ENCODE peak calls at places on chromosome 12, in eight cellular contexts. One of them, this sample, is unnamed.

GRCh38 chr12:14275886-14276285 is 89.6 kb upstream of the ATF7IP start:
- DNase-seq in transverse colon: no peak
- DNase-seq in HepG2: no peak
- DNase-seq in upper lobe of left lung: peak
- DNase-seq in HCT116: no peak
- DNase-seq in K562: peak
- DNase-seq in esophagus muscularis mucosa: no peak
- DNase-seq in HL-60: peak
- DNase-seq in this sample: no peak

GRCh38 chr12:111033281-111034147 is 113.1 kb upstream of the MYL2 start:
- DNase-seq in transverse colon: no peak
- DNase-seq in HepG2: no peak
- DNase-seq in upper lobe of left lung: no peak
- DNase-seq in HCT116: no peak
- DNase-seq in K562: no peak
- DNase-seq in esophagus muscularis mucosa: no peak
- DNase-seq in HL-60: no peak
- DNase-seq in this sample: peak

GRCh38 chr12:124130717-124131670 is 158.0 kb downstream of the ZNF664 start:
- DNase-seq in transverse colon: peak
- DNase-seq in HepG2: peak
- DNase-seq in upper lobe of left lung: no peak
- DNase-seq in HCT116: no peak
- DNase-seq in K562: no peak
- DNase-seq in esophagus muscularis mucosa: no peak
- DNase-seq in HL-60: no peak
- DNase-seq in this sample: no peak

GRCh38 chr12:100166232-100166631 is 23.6 kb upstream of the BLTP3B start:
- DNase-seq in transverse colon: no peak
- DNase-seq in HepG2: no peak
- DNase-seq in upper lobe of left lung: no peak
- DNase-seq in HCT116: no peak
- DNase-seq in K562: no peak
- DNase-seq in esophagus muscularis mucosa: no peak
- DNase-seq in HL-60: no peak
- DNase-seq in this sample: no peak

GRCh38 chr12:57224973-57225679 is 4.4 kb upstream of the SHMT2 start:
- DNase-seq in transverse colon: peak
- DNase-seq in HepG2: no peak
- DNase-seq in upper lobe of left lung: peak
- DNase-seq in HCT116: no peak
- DNase-seq in K562: no peak
- DNase-seq in esophagus muscularis mucosa: no peak
- DNase-seq in HL-60: peak
- DNase-seq in this sample: no peak

GRCh38 chr12:52390739-52391617 is 5.5 kb upstream of the KRT84 start:
- DNase-seq in transverse colon: peak
- DNase-seq in HepG2: peak
- DNase-seq in upper lobe of left lung: no peak
- DNase-seq in HCT116: peak
- DNase-seq in K562: peak
- DNase-seq in esophagus muscularis mucosa: no peak
- DNase-seq in HL-60: peak
- DNase-seq in this sample: no peak

GRCh38 chr12:100114574-100114973 is 28.1 kb downstream of the BLTP3B start:
- DNase-seq in transverse colon: no peak
- DNase-seq in HepG2: no peak
- DNase-seq in upper lobe of left lung: no peak
- DNase-seq in HCT116: no peak
- DNase-seq in K562: no peak
- DNase-seq in esophagus muscularis mucosa: no peak
- DNase-seq in HL-60: no peak
- DNase-seq in this sample: no peak

GRCh38 chr12:1920436-1920835 is 2.0 kb upstream of the CACNA2D4 start:
- DNase-seq in transverse colon: no peak
- DNase-seq in HepG2: no peak
- DNase-seq in upper lobe of left lung: no peak
- DNase-seq in HCT116: no peak
- DNase-seq in K562: no peak
- DNase-seq in esophagus muscularis mucosa: no peak
- DNase-seq in HL-60: no peak
- DNase-seq in this sample: no peak

GRCh38 chr12:53267309-53268008 is 640 bp upstream of the ESPL1 start:
- DNase-seq in transverse colon: no peak
- DNase-seq in HepG2: no peak
- DNase-seq in upper lobe of left lung: no peak
- DNase-seq in HCT116: no peak
- DNase-seq in K562: peak
- DNase-seq in esophagus muscularis mucosa: no peak
- DNase-seq in HL-60: peak
- DNase-seq in this sample: no peak

GRCh38 chr12:111488271-111488670 is 82.5 kb downstream of the SH2B3 start:
- DNase-seq in transverse colon: no peak
- DNase-seq in HepG2: no peak
- DNase-seq in upper lobe of left lung: no peak
- DNase-seq in HCT116: no peak
- DNase-seq in K562: no peak
- DNase-seq in esophagus muscularis mucosa: no peak
- DNase-seq in HL-60: no peak
- DNase-seq in this sample: no peak

GRCh38 chr12:109944975-109945374 is 44.9 kb downstream of the TCHP start:
- DNase-seq in transverse colon: no peak
- DNase-seq in HepG2: peak
- DNase-seq in upper lobe of left lung: peak
- DNase-seq in HCT116: no peak
- DNase-seq in K562: no peak
- DNase-seq in esophagus muscularis mucosa: no peak
- DNase-seq in HL-60: no peak
- DNase-seq in this sample: no peak

GRCh38 chr12:64147860-64148259 is 74.2 kb downstream of the KICS2 start:
- DNase-seq in transverse colon: no peak
- DNase-seq in HepG2: no peak
- DNase-seq in upper lobe of left lung: no peak
- DNase-seq in HCT116: no peak
- DNase-seq in K562: no peak
- DNase-seq in esophagus muscularis mucosa: no peak
- DNase-seq in HL-60: no peak
- DNase-seq in this sample: no peak

GRCh38 chr12:24902521-24903304 is 46.2 kb downstream of the BCAT1 start:
- DNase-seq in transverse colon: no peak
- DNase-seq in HepG2: no peak
- DNase-seq in upper lobe of left lung: no peak
- DNase-seq in HCT116: no peak
- DNase-seq in K562: no peak
- DNase-seq in esophagus muscularis mucosa: no peak
- DNase-seq in HL-60: no peak
- DNase-seq in this sample: no peak

GRCh38 chr12:10226086-10226485 is 13.4 kb downstream of the GABARAPL1 start:
- DNase-seq in transverse colon: no peak
- DNase-seq in HepG2: no peak
- DNase-seq in upper lobe of left lung: no peak
- DNase-seq in HCT116: no peak
- DNase-seq in K562: no peak
- DNase-seq in esophagus muscularis mucosa: no peak
- DNase-seq in HL-60: no peak
- DNase-seq in this sample: no peak

GRCh38 chr12:27516625-27517024 is 7.4 kb upstream of the PPFIBP1 start:
- DNase-seq in transverse colon: no peak
- DNase-seq in HepG2: no peak
- DNase-seq in upper lobe of left lung: no peak
- DNase-seq in HCT116: no peak
- DNase-seq in K562: no peak
- DNase-seq in esophagus muscularis mucosa: no peak
- DNase-seq in HL-60: no peak
- DNase-seq in this sample: no peak

GRCh38 chr12:34604631-34605509 is 582.6 kb downstream of the ALG10 start:
- DNase-seq in transverse colon: no peak
- DNase-seq in HepG2: no peak
- DNase-seq in upper lobe of left lung: no peak
- DNase-seq in HCT116: no peak
- DNase-seq in K562: no peak
- DNase-seq in esophagus muscularis mucosa: peak
- DNase-seq in HL-60: no peak
- DNase-seq in this sample: no peak

GRCh38 chr12:97148941-97149559 is 242.0 kb downstream of the NEDD1 start:
- DNase-seq in transverse colon: peak
- DNase-seq in HepG2: peak
- DNase-seq in upper lobe of left lung: peak
- DNase-seq in HCT116: peak
- DNase-seq in K562: peak
- DNase-seq in esophagus muscularis mucosa: no peak
- DNase-seq in HL-60: peak
- DNase-seq in this sample: peak

GRCh38 chr12:104669057-104669770 is 212.5 kb downstream of the CHST11 start:
- DNase-seq in transverse colon: peak
- DNase-seq in HepG2: no peak
- DNase-seq in upper lobe of left lung: peak
- DNase-seq in HCT116: no peak
- DNase-seq in K562: peak
- DNase-seq in esophagus muscularis mucosa: no peak
- DNase-seq in HL-60: peak
- DNase-seq in this sample: peak
- TF ChIP-seq CTCF in transverse colon: no peak
- TF ChIP-seq CTCF in HepG2: no peak
- TF ChIP-seq CTCF in upper lobe of left lung: no peak
- TF ChIP-seq CTCF in HCT116: peak
- TF ChIP-seq CTCF in K562: peak
- TF ChIP-seq CTCF in esophagus muscularis mucosa: no peak
- TF ChIP-seq CTCF in HL-60: no peak
- TF ChIP-seq CTCF in this sample: no peak

GRCh38 chr12:50251619-50252300 is 31.6 kb downstream of the LIMA1 start:
- DNase-seq in transverse colon: no peak
- DNase-seq in HepG2: no peak
- DNase-seq in upper lobe of left lung: no peak
- DNase-seq in HCT116: no peak
- DNase-seq in K562: no peak
- DNase-seq in esophagus muscularis mucosa: no peak
- DNase-seq in HL-60: no peak
- DNase-seq in this sample: peak

GRCh38 chr12:50248406-50248805 is 34.9 kb downstream of the LIMA1 start:
- DNase-seq in transverse colon: no peak
- DNase-seq in HepG2: no peak
- DNase-seq in upper lobe of left lung: no peak
- DNase-seq in HCT116: no peak
- DNase-seq in K562: no peak
- DNase-seq in esophagus muscularis mucosa: no peak
- DNase-seq in HL-60: no peak
- DNase-seq in this sample: no peak

GRCh38 chr12:50248883-50249282 is 34.4 kb downstream of the LIMA1 start:
- DNase-seq in transverse colon: no peak
- DNase-seq in HepG2: no peak
- DNase-seq in upper lobe of left lung: no peak
- DNase-seq in HCT116: no peak
- DNase-seq in K562: no peak
- DNase-seq in esophagus muscularis mucosa: no peak
- DNase-seq in HL-60: no peak
- DNase-seq in this sample: no peak

GRCh38 chr12:50246873-50247612 is 36.3 kb downstream of the LIMA1 start:
- DNase-seq in transverse colon: peak
- DNase-seq in HepG2: peak
- DNase-seq in upper lobe of left lung: peak
- DNase-seq in HCT116: peak
- DNase-seq in K562: peak
- DNase-seq in esophagus muscularis mucosa: no peak
- DNase-seq in HL-60: no peak
- DNase-seq in this sample: peak

GRCh38 chr12:50249464-50250229 is 33.7 kb downstream of the LIMA1 start:
- DNase-seq in transverse colon: no peak
- DNase-seq in HepG2: no peak
- DNase-seq in upper lobe of left lung: no peak
- DNase-seq in HCT116: no peak
- DNase-seq in K562: peak
- DNase-seq in esophagus muscularis mucosa: no peak
- DNase-seq in HL-60: no peak
- DNase-seq in this sample: no peak
- TF ChIP-seq POLR2AphosphoS5 in transverse colon: no peak
- TF ChIP-seq POLR2AphosphoS5 in HepG2: no peak
- TF ChIP-seq POLR2AphosphoS5 in upper lobe of left lung: no peak
- TF ChIP-seq POLR2AphosphoS5 in HCT116: no peak
- TF ChIP-seq POLR2AphosphoS5 in K562: no peak
- TF ChIP-seq POLR2AphosphoS5 in esophagus muscularis mucosa: no peak
- TF ChIP-seq POLR2AphosphoS5 in HL-60: no peak
- TF ChIP-seq POLR2AphosphoS5 in this sample: no peak

DNA sequence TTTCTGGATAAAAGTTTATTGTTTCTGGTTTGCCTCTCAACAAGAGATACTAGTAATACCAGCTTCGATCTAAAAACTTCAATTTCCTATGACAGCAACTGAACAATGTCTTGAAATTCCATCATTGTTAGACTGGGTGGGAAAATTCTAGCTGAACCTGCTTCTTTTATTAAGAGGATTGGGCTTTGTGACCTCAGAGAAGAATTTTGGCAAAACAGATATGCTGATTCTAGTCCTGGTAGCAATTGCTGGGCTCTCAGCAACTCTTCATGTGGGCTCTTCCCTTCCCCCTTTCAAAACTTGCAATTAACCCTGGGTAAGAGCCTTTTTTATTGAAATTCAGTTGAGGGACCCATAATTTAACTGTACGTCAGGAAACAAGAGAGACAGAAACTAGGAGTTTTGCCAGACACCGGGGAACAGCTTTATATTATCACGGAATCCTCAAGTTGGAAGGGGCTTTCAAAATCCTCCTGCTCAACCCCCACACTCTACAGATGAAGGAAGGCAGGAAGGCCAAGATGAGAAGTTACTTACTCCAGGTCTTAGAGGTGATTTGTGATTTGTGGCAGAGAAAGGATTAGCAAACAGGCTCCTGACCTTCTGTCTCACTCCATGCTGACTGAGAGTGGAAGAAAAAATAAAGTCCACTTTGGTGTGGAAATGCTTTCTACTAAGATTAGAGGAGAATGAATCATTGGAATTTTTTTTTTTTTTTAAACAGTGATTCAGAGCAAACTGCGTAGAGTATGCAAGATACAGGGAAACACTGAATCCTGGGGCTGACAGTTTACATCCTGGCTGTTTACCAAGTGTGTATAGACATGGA is 239.0 kb upstream of the ATP2B1 start:
- DNase-seq in transverse colon: no peak
- DNase-seq in HepG2: no peak
- DNase-seq in upper lobe of left lung: no peak
- DNase-seq in HCT116: no peak
- DNase-seq in K562: no peak
- DNase-seq in esophagus muscularis mucosa: no peak
- DNase-seq in HL-60: no peak
- DNase-seq in this sample: no peak
- H3K4me3 ChIP-seq in transverse colon: no peak
- H3K4me3 ChIP-seq in HepG2: no peak
- H3K4me3 ChIP-seq in upper lobe of left lung: no peak
- H3K4me3 ChIP-seq in HCT116: no peak
- H3K4me3 ChIP-seq in K562: no peak
- H3K4me3 ChIP-seq in esophagus muscularis mucosa: no peak
- H3K4me3 ChIP-seq in HL-60: no peak
- H3K4me3 ChIP-seq in this sample: no peak

DNA sequence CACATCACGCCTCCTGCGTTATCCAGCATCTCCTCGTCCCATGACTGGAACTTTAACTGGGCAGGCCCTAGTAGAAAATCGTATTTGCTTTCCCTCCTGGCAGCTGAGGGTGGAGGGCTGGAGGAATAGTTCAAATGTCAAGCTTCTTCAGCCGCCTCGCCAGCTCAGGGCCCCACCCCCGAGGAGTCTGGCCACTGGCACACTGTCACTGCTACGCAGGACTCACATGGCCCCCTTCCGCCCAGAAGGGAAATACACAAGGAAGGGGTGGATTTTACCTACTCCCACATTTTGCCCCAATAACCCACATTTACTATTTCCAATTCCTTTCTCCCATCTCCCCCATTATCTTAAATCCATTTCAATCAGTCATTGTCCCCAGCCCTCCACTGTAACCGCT is 8.6 kb downstream of the SLC6A13 start:
- DNase-seq in transverse colon: no peak
- DNase-seq in HepG2: no peak
- DNase-seq in upper lobe of left lung: no peak
- DNase-seq in HCT116: no peak
- DNase-seq in K562: peak
- DNase-seq in esophagus muscularis mucosa: peak
- DNase-seq in HL-60: no peak
- DNase-seq in this sample: no peak
- TF ChIP-seq CTCF in transverse colon: no peak
- TF ChIP-seq CTCF in HepG2: peak
- TF ChIP-seq CTCF in upper lobe of left lung: no peak
- TF ChIP-seq CTCF in HCT116: no peak
- TF ChIP-seq CTCF in K562: no peak
- TF ChIP-seq CTCF in esophagus muscularis mucosa: no peak
- TF ChIP-seq CTCF in HL-60: no peak
- TF ChIP-seq CTCF in this sample: no peak